ENCODE peak calls at places on chromosomes 7 and 10, in seven cellular contexts. F, O, L, Z, S, T and J are unnamed samples.

GRCh38 chr10:99506416-99506815 is 26.3 kb upstream of the NKX2-3 start:
- DNase-seq in F (no peak), O (no peak), L (no peak), Z (no peak), S (no peak), T (no peak), J (no peak)

GRCh38 chr10:6203331-6204062 is 765 bp downstream of the PFKFB3 start:
- DNase-seq in F (peak), O (peak), L (peak), Z (peak), S (peak), T (peak), J (peak)

GRCh38 chr10:75074711-75075445 is 36.6 kb upstream of the SAMD8 start:
- DNase-seq in F (no peak), O (no peak), L (no peak), Z (no peak), S (no peak), T (no peak), J (no peak)

GRCh38 chr10:73871915-73872710 is 2.2 kb downstream of the CAMK2G start:
- DNase-seq in F (no peak), O (no peak), L (no peak), Z (peak), S (no peak), T (peak), J (no peak)

GRCh38 chr7:6008668-6009611 is at the start of the genes AIMP2 and PMS2:
- DNase-seq in F (peak), O (peak), L (peak), Z (peak), S (peak), T (peak), J (peak)

GRCh38 chr7:576524-577277 is 57.1 kb upstream of the PDGFA start:
- DNase-seq in F (no peak), O (no peak), L (no peak), Z (no peak), S (no peak), T (no peak), J (no peak)

GRCh38 chr10:27542324-27542723 is 38.2 kb downstream of the RAB18 start:
- DNase-seq in F (no peak), O (no peak), L (no peak), Z (no peak), S (no peak), T (no peak), J (no peak)

GRCh38 chr10:2963889-2964631 is 103.3 kb upstream of the PFKP start:
- DNase-seq in F (no peak), O (no peak), L (no peak), Z (no peak), S (no peak), T (no peak), J (no peak)

GRCh38 chr7:55458351-55458750 is 93.2 kb downstream of the LANCL2 start:
- DNase-seq in F (no peak), O (no peak), L (no peak), Z (no peak), S (no peak), T (no peak), J (no peak)

GRCh38 chr7:27031289-27032172 is 64.3 kb downstream of the HOXA1 start:
- DNase-seq in F (peak), O (no peak), L (no peak), Z (peak), S (peak), T (no peak), J (no peak)

GRCh38 chr7:99500637-99501009 is 542 bp upstream of the ZNF394 start:
- DNase-seq in F (no peak), O (no peak), L (no peak), Z (no peak), S (no peak), T (no peak), J (no peak)

GRCh38 chr7:21355406-21355874 is 72.4 kb upstream of the SP4 start:
- DNase-seq in F (no peak), O (no peak), L (peak), Z (no peak), S (no peak), T (no peak), J (no peak)

GRCh38 chr7:157685430-157686284 is 348.9 kb downstream of the DNAJB6 start:
- DNase-seq in F (no peak), O (peak), L (no peak), Z (no peak), S (no peak), T (no peak), J (no peak)

GRCh38 chr10:118545381-118545780 is 50.1 kb downstream of the PRLHR start:
- DNase-seq in F (no peak), O (no peak), L (no peak), Z (no peak), S (no peak), T (no peak), J (no peak)

GRCh38 chr10:123068098-123068853 is 59.5 kb downstream of the ACADSB start:
- DNase-seq in F (no peak), O (no peak), L (no peak), Z (no peak), S (no peak), T (no peak), J (no peak)

GRCh38 chr10:133388973-133389818 is 4.8 kb upstream of the MTG1 start:
- DNase-seq in F (no peak), O (no peak), L (no peak), Z (no peak), S (no peak), T (no peak), J (no peak)